ENCODE peak calls at places on chromosomes 6 and 20, in seven cellular contexts. I is endothelial cell; O is hepatocyte; S is GM23338; P is fibroblast of lung; U is H1; H is CD8-positive, alpha-beta T cell. G is an unnamed sample.

GRCh38 chr6:138499303-138499991 is at the start of gene NHSL1:
- DNase-seq in I (no peak), O (peak), S (peak), P (peak), U (no peak), H (no peak), G (no peak)

GRCh38 chr6:150395388-150396009 is 26.7 kb downstream of the IYD start:
- DNase-seq in I (peak), O (peak), S (peak), P (peak), U (peak), H (no peak), G (peak)

GRCh38 chr6:107977283-107977682 is 19.3 kb upstream of the SEC63 start:
- DNase-seq in I (peak), O (peak), S (peak), P (peak), U (no peak), H (no peak), G (no peak)

GRCh38 chr20:59751075-59751711 is 146.9 kb downstream of the PHACTR3 start:
- DNase-seq in I (peak), O (peak), S (peak), P (peak), U (peak), H (no peak), G (no peak)

GRCh38 chr20:46312075-46312944 is 4.0 kb upstream of the CDH22 start:
- DNase-seq in I (peak), O (peak), S (peak), P (no peak), U (peak), H (no peak), G (no peak)

GRCh38 chr6:170516783-170517616 is 36.1 kb downstream of the PSMB1 start:
- DNase-seq in I (peak), O (peak), S (peak), P (peak), U (no peak), H (no peak), G (no peak)

GRCh38 chr20:33793011-33793931 is 17.9 kb upstream of the CHMP4B start:
- DNase-seq in I (no peak), O (no peak), S (no peak), P (peak), U (no peak), H (no peak), G (no peak)

GRCh38 chr6:134007077-134007476 is 45.3 kb downstream of the SLC2A12 start:
- DNase-seq in I (no peak), O (no peak), S (no peak), P (no peak), U (no peak), H (no peak), G (no peak)

GRCh38 chr20:59575653-59576052 is 28.7 kb upstream of the PHACTR3 start:
- DNase-seq in I (no peak), O (no peak), S (no peak), P (no peak), U (no peak), H (no peak), G (no peak)

GRCh38 chr20:48332555-48332954 is 495.2 kb downstream of the PREX1 start:
- DNase-seq in I (no peak), O (no peak), S (no peak), P (peak), U (no peak), H (no peak), G (peak)

GRCh38 chr20:38127011-38127621 is 38.0 kb downstream of the TGM2 start:
- DNase-seq in I (no peak), O (peak), S (no peak), P (peak), U (no peak), H (no peak), G (no peak)

GRCh38 chr6:11752350-11752749 is 26.3 kb downstream of the ADTRP start:
- DNase-seq in I (no peak), O (no peak), S (no peak), P (no peak), U (no peak), H (no peak), G (no peak)
- TF ChIP-seq CTCF in I (no peak), O (no peak), S (no peak), P (no peak), U (no peak), H (no peak), G (no peak)

GRCh38 chr20:61603715-61604114 is 351.7 kb downstream of the CDH4 start:
- DNase-seq in I (no peak), O (no peak), S (no peak), P (no peak), U (no peak), H (no peak), G (no peak)
- TF ChIP-seq CTCF in I (no peak), O (no peak), S (no peak), P (no peak), U (no peak), H (no peak), G (no peak)

DNA sequence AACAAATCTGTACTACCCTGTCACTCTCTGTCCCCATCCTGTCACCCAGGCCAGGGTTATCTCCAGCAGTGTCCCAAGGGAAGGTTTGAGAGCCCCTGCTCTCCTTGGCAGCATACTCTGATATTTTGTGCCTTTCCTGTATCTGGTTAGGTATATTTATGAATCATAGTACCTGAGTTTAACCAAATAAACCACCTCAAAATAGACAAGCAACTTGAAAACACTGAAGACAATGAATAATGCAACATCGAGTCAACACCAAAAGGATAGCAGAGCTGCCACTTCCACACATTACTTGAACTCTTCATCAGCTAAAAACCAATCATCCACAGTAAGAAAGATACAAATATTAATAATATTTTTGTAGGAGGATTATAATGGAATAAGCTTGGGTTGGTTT is 142.6 kb upstream of the TAB2 start:
- DNase-seq in I (no peak), O (no peak), S (no peak), P (no peak), U (no peak), H (no peak), G (no peak)
- TF ChIP-seq CTCF in I (no peak), O (no peak), S (no peak), P (no peak), U (no peak), H (no peak), G (no peak)

GRCh38 chr20:49909499-49910339 is 5.6 kb downstream of the SPATA2 start:
- DNase-seq in I (peak), O (peak), S (peak), P (no peak), U (no peak), H (no peak), G (no peak)
- TF ChIP-seq CTCF in I (no peak), O (peak), S (peak), P (peak), U (peak), H (no peak), G (peak)

GRCh38 chr20:21702553-21703467 is 2.7 kb upstream of the PAX1 start:
- DNase-seq in I (peak), O (peak), S (peak), P (peak), U (no peak), H (no peak), G (no peak)
- TF ChIP-seq CTCF in I (peak), O (peak), S (peak), P (peak), U (peak), H (no peak), G (peak)

DNA sequence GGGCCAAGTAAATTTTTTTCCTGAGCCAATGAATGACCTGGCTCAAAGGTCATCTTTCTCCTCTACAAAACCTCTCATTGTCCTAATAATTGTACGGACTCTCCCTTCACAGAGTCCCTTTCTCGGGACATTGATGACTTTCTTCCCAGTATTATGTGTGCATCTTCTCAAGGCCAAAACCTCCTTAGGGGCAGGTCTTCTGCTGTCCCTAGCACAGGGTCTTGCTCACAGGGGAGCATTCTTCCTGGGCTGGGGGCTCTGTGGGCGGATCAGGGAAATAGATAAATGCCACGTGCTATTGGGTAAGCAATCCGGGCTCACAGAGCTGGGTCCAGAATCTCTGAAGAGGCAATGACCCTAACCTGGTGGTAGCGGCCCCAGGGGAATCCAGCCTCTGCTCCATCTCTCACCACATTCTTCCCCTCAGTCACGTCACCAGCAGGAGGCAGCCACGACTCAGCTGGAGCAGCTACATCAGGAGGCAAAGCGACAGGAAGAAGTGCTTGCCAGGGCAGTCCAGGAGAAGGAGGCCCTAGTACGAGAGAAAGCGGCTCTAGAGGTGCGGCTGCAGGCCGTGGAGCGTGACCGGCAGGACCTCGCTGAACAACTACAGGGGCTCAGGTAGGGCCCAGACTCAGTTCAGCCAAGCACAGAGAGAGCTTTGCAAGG is 23.5 kb downstream of the CEP250 start:
- DNase-seq in I (peak), O (no peak), S (peak), P (no peak), U (no peak), H (no peak), G (no peak)
- TF ChIP-seq CTCF in I (no peak), O (no peak), S (peak), P (peak), U (peak), H (no peak), G (peak)

DNA sequence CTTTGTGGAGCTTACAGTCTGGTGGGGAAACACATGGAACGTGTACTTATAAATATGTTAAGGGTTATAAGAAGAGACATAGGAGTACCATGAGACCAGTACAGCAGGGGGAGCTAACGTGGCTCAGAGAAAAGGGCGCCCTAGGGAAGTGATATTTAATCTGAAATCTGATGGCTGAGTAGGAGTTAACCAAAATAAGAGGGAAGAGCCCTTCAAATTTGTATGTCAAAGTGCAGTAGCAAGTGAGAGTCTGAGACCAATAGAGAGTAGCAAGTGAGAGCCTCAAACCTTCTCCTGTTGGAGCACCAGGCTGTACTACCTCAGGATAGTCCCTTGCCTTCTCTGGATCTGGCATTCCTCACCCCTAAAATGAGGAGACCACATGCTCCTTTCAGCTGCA is 6.1 kb upstream of the PKIG start:
- DNase-seq in I (no peak), O (no peak), S (peak), P (peak), U (no peak), H (no peak), G (no peak)
- TF ChIP-seq CTCF in I (no peak), O (peak), S (peak), P (peak), U (peak), H (no peak), G (peak)

GRCh38 chr6:159214281-159214680 is 45.1 kb downstream of the FNDC1 start:
- DNase-seq in I (no peak), O (no peak), S (no peak), P (peak), U (no peak), H (no peak), G (no peak)

GRCh38 chr6:159213401-159213800 is 44.2 kb downstream of the FNDC1 start:
- DNase-seq in I (no peak), O (no peak), S (no peak), P (peak), U (no peak), H (no peak), G (no peak)

GRCh38 chr6:159220093-159220492 is 50.9 kb downstream of the FNDC1 start:
- DNase-seq in I (no peak), O (no peak), S (no peak), P (no peak), U (no peak), H (no peak), G (no peak)

GRCh38 chr6:159221486-159222170 is 52.4 kb downstream of the FNDC1 start:
- DNase-seq in I (no peak), O (no peak), S (no peak), P (peak), U (no peak), H (no peak), G (no peak)

DNA sequence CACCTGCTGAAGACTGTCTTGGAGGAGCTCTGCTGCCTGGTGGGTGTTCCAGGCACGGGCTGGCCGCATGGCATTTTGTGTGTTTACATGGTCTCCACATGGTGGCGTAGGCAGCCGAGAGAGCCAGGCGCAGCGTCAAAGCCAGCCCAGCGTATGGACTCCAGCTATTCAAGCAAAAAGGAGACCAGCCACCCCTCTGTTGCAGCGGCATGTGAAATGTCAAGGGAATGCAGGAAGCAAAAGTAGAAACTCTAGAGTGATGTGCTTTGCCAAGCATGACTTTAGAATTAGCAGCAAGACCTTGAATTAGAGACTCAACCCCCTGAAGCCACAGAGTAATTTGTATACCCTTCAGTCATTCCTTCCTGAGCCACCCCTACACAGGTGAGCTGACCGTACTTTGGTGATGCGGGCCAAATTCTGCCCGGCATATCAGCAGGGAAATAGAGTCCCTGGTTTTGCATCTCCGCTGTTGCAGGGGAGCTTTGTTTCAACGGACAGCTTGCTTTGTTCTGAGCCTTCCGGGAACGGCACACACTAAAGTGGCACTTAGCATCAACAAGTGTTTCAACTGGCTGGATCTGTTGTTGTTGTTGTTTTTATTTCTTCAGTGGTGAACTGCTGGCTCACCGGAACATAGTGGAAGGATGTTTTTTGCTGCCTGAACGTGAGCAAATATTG is 48.5 kb downstream of the FNDC1 start:
- DNase-seq in I (peak), O (peak), S (peak), P (peak), U (peak), H (no peak), G (peak)
- TF ChIP-seq CTCF in I (no peak), O (peak), S (peak), P (peak), U (peak), H (no peak), G (peak)

GRCh38 chr6:54737247-54737646 is 109.3 kb upstream of the FAM83B start:
- DNase-seq in I (no peak), O (no peak), S (peak), P (no peak), U (peak), H (no peak), G (no peak)
- TF ChIP-seq CTCF in I (no peak), O (no peak), S (peak), P (peak), U (peak), H (no peak), G (peak)

GRCh38 chr6:18997375-18997826 is 610.3 kb downstream of the RNF144B start:
- DNase-seq in I (no peak), O (peak), S (peak), P (peak), U (no peak), H (no peak), G (peak)
- TF ChIP-seq CTCF in I (peak), O (peak), S (peak), P (peak), U (peak), H (no peak), G (peak)